ENCODE peak calls at places on chromosome 3, in five cellular contexts. One of them, this sample, is unnamed.
A peak's percentile ranks its signal among the peaks of the same experiment; 100 is the strongest.

GRCh38 chr3:4533489-4534443 is 40.6 kb downstream of the ITPR1 start:
- DNase-seq in coronary artery: peak; percentile 81
- DNase-seq in adrenal gland: peak; percentile 64
- DNase-seq in GM23338: peak; percentile 40
- DNase-seq in HCT116: no peak
- DNase-seq in this sample: no peak

GRCh38 chr3:31312400-31312799 is 220.3 kb upstream of the STT3B start:
- DNase-seq in adrenal gland: no peak
- DNase-seq in coronary artery: no peak
- DNase-seq in HCT116: no peak
- DNase-seq in GM23338: no peak
- DNase-seq in this sample: no peak

GRCh38 chr3:32820971-32821685 is 3.3 kb downstream of the TRIM71 start:
- DNase-seq in HCT116: no peak
- DNase-seq in adrenal gland: no peak
- DNase-seq in coronary artery: no peak
- DNase-seq in GM23338: peak; percentile 6
- DNase-seq in this sample: no peak

GRCh38 chr3:150439657-150440056 is 31.6 kb downstream of the TSC22D2 start:
- DNase-seq in GM23338: no peak
- DNase-seq in coronary artery: no peak
- DNase-seq in HCT116: no peak
- DNase-seq in adrenal gland: no peak
- DNase-seq in this sample: no peak

GRCh38 chr3:111278961-111279360 is 207.3 kb downstream of the NECTIN3 start:
- DNase-seq in HCT116: no peak
- DNase-seq in adrenal gland: no peak
- DNase-seq in coronary artery: no peak
- DNase-seq in GM23338: no peak
- DNase-seq in this sample: no peak

GRCh38 chr3:143824675-143825074 is 23.6 kb downstream of the SLC9A9 start:
- DNase-seq in coronary artery: no peak
- DNase-seq in adrenal gland: no peak
- DNase-seq in HCT116: no peak
- DNase-seq in GM23338: no peak
- DNase-seq in this sample: no peak

GRCh38 chr3:36597422-36597821 is 166.9 kb downstream of the DCLK3 start:
- DNase-seq in adrenal gland: no peak
- DNase-seq in GM23338: no peak
- DNase-seq in coronary artery: no peak
- DNase-seq in HCT116: no peak
- DNase-seq in this sample: no peak

GRCh38 chr3:99970198-99970597 is 144.1 kb downstream of the FILIP1L start:
- DNase-seq in coronary artery: no peak
- DNase-seq in GM23338: no peak
- DNase-seq in adrenal gland: no peak
- DNase-seq in HCT116: no peak
- DNase-seq in this sample: no peak

GRCh38 chr3:24375947-24376384 is 118.7 kb downstream of the THRB start:
- DNase-seq in adrenal gland: no peak
- DNase-seq in GM23338: no peak
- DNase-seq in HCT116: no peak
- DNase-seq in coronary artery: no peak
- DNase-seq in this sample: no peak

GRCh38 chr3:111610189-111610588 is 15.0 kb upstream of the ZBED2 start:
- DNase-seq in HCT116: no peak
- DNase-seq in adrenal gland: no peak
- DNase-seq in GM23338: no peak
- DNase-seq in coronary artery: no peak
- DNase-seq in this sample: no peak

GRCh38 chr3:50657407-50657806 is 17.3 kb upstream of the DOCK3 start:
- DNase-seq in adrenal gland: no peak
- DNase-seq in coronary artery: peak; percentile 8
- DNase-seq in GM23338: no peak
- DNase-seq in HCT116: no peak
- DNase-seq in this sample: no peak

GRCh38 chr3:141218204-141218603 is 13.4 kb upstream of the PXYLP1 start:
- DNase-seq in HCT116: no peak
- DNase-seq in coronary artery: no peak
- DNase-seq in GM23338: no peak
- DNase-seq in adrenal gland: no peak
- DNase-seq in this sample: no peak

GRCh38 chr3:150751781-150752263 is 11.1 kb downstream of the SIAH2 start:
- DNase-seq in adrenal gland: no peak
- DNase-seq in HCT116: no peak
- DNase-seq in coronary artery: no peak
- DNase-seq in GM23338: no peak
- DNase-seq in this sample: no peak

GRCh38 chr3:185069023-185069422 is 83.8 kb downstream of the C3orf70 start:
- DNase-seq in adrenal gland: no peak
- DNase-seq in GM23338: no peak
- DNase-seq in HCT116: no peak
- DNase-seq in coronary artery: no peak
- DNase-seq in this sample: no peak

GRCh38 chr3:160808838-160809237 is 52.8 kb downstream of the PPM1L start:
- DNase-seq in HCT116: no peak
- DNase-seq in GM23338: no peak
- DNase-seq in adrenal gland: peak; percentile 74
- DNase-seq in coronary artery: no peak
- DNase-seq in this sample: no peak

GRCh38 chr3:107943860-107944543 is 146.8 kb downstream of the CD47 start:
- DNase-seq in HCT116: no peak
- DNase-seq in adrenal gland: no peak
- DNase-seq in coronary artery: no peak
- DNase-seq in GM23338: no peak
- DNase-seq in this sample: no peak

GRCh38 chr3:396293-396692 is 199.7 kb downstream of the CHL1 start:
- DNase-seq in coronary artery: no peak
- DNase-seq in HCT116: no peak
- DNase-seq in adrenal gland: no peak
- DNase-seq in GM23338: no peak
- DNase-seq in this sample: no peak

GRCh38 chr3:116517308-116517707 is 72.0 kb upstream of the LSAMP start:
- DNase-seq in GM23338: peak; percentile 72
- DNase-seq in coronary artery: no peak
- DNase-seq in HCT116: no peak
- DNase-seq in adrenal gland: no peak
- DNase-seq in this sample: no peak

GRCh38 chr3:123373535-123373987 is 75.3 kb downstream of the ADCY5 start:
- DNase-seq in coronary artery: no peak
- DNase-seq in adrenal gland: no peak
- DNase-seq in HCT116: no peak
- DNase-seq in GM23338: no peak
- DNase-seq in this sample: no peak

GRCh38 chr3:30007668-30008067 is 598.7 kb upstream of the TGFBR2 start:
- DNase-seq in coronary artery: no peak
- DNase-seq in GM23338: no peak
- DNase-seq in adrenal gland: no peak
- DNase-seq in HCT116: no peak
- DNase-seq in this sample: no peak

GRCh38 chr3:71926242-71926560 is 141.3 kb upstream of the PROK2 start:
- DNase-seq in HCT116: peak; percentile 65
- DNase-seq in coronary artery: no peak
- DNase-seq in adrenal gland: no peak
- DNase-seq in GM23338: peak; percentile 95
- DNase-seq in this sample: no peak

GRCh38 chr3:134357914-134358811 is 16.1 kb downstream of the AMOTL2 start:
- DNase-seq in HCT116: peak; percentile 52
- DNase-seq in coronary artery: no peak
- DNase-seq in adrenal gland: peak; percentile 71
- DNase-seq in GM23338: no peak
- DNase-seq in this sample: peak; percentile 91

GRCh38 chr3:111610612-111611054 is 15.5 kb upstream of the ZBED2 start:
- DNase-seq in GM23338: no peak
- DNase-seq in HCT116: peak; percentile 62
- DNase-seq in adrenal gland: no peak
- DNase-seq in coronary artery: no peak
- DNase-seq in this sample: no peak

GRCh38 chr3:44019736-44020135 is 221.9 kb upstream of the TOPAZ1 start:
- DNase-seq in coronary artery: no peak
- DNase-seq in GM23338: peak; percentile 53
- DNase-seq in adrenal gland: no peak
- DNase-seq in HCT116: no peak
- DNase-seq in this sample: no peak

GRCh38 chr3:127749787-127750225 is 72.5 kb downstream of the MGLL start:
- DNase-seq in coronary artery: no peak
- DNase-seq in GM23338: peak; percentile 21
- DNase-seq in adrenal gland: no peak
- DNase-seq in HCT116: no peak
- DNase-seq in this sample: no peak

GRCh38 chr3:18389108-18389733 is 35.9 kb downstream of the SATB1 start:
- DNase-seq in HCT116: peak; percentile 7
- DNase-seq in adrenal gland: no peak
- DNase-seq in coronary artery: no peak
- DNase-seq in GM23338: peak; percentile 67
- DNase-seq in this sample: no peak

GRCh38 chr3:170506556-170506955 is 79.3 kb downstream of the SLC7A14 start:
- DNase-seq in adrenal gland: no peak
- DNase-seq in coronary artery: no peak
- DNase-seq in GM23338: peak; percentile 37
- DNase-seq in HCT116: no peak
- DNase-seq in this sample: no peak

GRCh38 chr3:73350988-73351387 is 273.8 kb downstream of the PDZRN3 start:
- DNase-seq in adrenal gland: no peak
- DNase-seq in GM23338: no peak
- DNase-seq in HCT116: no peak
- DNase-seq in coronary artery: no peak
- DNase-seq in this sample: no peak

GRCh38 chr3:85360742-85361387 is 402.1 kb downstream of the CADM2 start:
- DNase-seq in HCT116: no peak
- DNase-seq in coronary artery: no peak
- DNase-seq in GM23338: peak; percentile 81
- DNase-seq in adrenal gland: peak; percentile 78
- DNase-seq in this sample: no peak

GRCh38 chr3:126259411-126260391 is 79.3 kb upstream of the ALDH1L1 start:
- DNase-seq in adrenal gland: peak; percentile 74
- DNase-seq in HCT116: no peak
- DNase-seq in coronary artery: peak; percentile 84
- DNase-seq in GM23338: peak; percentile 66
- DNase-seq in this sample: no peak

GRCh38 chr3:70963412-70963811 is 620.1 kb downstream of the FOXP1 start:
- DNase-seq in GM23338: peak; percentile 22
- DNase-seq in adrenal gland: no peak
- DNase-seq in HCT116: no peak
- DNase-seq in coronary artery: no peak
- DNase-seq in this sample: no peak

GRCh38 chr3:178137206-178137605 is 399.0 kb upstream of the KCNMB2 start:
- DNase-seq in coronary artery: no peak
- DNase-seq in adrenal gland: no peak
- DNase-seq in GM23338: no peak
- DNase-seq in HCT116: no peak
- DNase-seq in this sample: no peak

GRCh38 chr3:35045106-35045505 is 594.2 kb upstream of the ARPP21 start:
- DNase-seq in adrenal gland: no peak
- DNase-seq in GM23338: no peak
- DNase-seq in HCT116: no peak
- DNase-seq in coronary artery: no peak
- DNase-seq in this sample: no peak

GRCh38 chr3:72347819-72348319 is 500.4 kb downstream of the SHQ1 start:
- DNase-seq in coronary artery: peak; percentile 89
- DNase-seq in adrenal gland: peak; percentile 70
- DNase-seq in GM23338: peak; percentile 76
- DNase-seq in HCT116: no peak
- DNase-seq in this sample: peak; percentile 95

DNA sequence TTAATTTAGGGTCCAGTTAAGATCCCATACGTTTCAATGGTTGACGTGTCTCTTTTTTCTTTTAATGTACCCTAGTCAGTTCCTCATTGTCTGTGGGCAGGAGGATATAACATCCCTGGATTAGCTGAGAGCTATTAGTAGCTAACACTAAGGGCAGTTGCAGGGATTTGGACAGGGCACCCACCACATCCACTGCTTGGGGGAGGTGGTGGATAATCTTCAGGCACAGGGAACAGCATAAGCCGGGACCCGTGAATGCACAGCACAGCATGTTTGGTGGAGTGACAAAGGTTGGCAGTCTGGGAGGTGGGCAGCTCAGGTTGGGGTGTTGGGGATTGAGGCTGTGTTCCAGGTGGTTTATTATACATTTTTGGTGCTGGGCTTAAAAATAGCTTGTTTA is 23.7 kb downstream of the PLCL2 start:
- DNase-seq in adrenal gland: no peak
- DNase-seq in HCT116: no peak
- DNase-seq in coronary artery: no peak
- DNase-seq in GM23338: no peak
- DNase-seq in this sample: no peak
- TF ChIP-seq CTCF in adrenal gland: no peak
- TF ChIP-seq CTCF in HCT116: no peak
- TF ChIP-seq CTCF in coronary artery: no peak
- TF ChIP-seq CTCF in GM23338: no peak
- TF ChIP-seq CTCF in this sample: no peak

GRCh38 chr3:168094877-168095610 is 680 bp downstream of the GOLIM4 start:
- DNase-seq in adrenal gland: peak; percentile 79
- DNase-seq in HCT116: peak; percentile 33
- DNase-seq in coronary artery: peak; percentile 80
- DNase-seq in GM23338: peak; percentile 81
- DNase-seq in this sample: peak; percentile 85
- TF ChIP-seq CTCF in adrenal gland: peak; percentile 23
- TF ChIP-seq CTCF in HCT116: peak; percentile 32
- TF ChIP-seq CTCF in coronary artery: no peak
- TF ChIP-seq CTCF in GM23338: no peak
- TF ChIP-seq CTCF in this sample: peak; percentile 28

GRCh38 chr3:186653984-186654383 is 11.8 kb upstream of the HRG start:
- DNase-seq in adrenal gland: no peak
- DNase-seq in HCT116: peak; percentile 13
- DNase-seq in coronary artery: no peak
- DNase-seq in GM23338: peak; percentile 74
- DNase-seq in this sample: no peak
- TF ChIP-seq CTCF in adrenal gland: no peak
- TF ChIP-seq CTCF in HCT116: peak; percentile 49
- TF ChIP-seq CTCF in coronary artery: no peak
- TF ChIP-seq CTCF in GM23338: peak; percentile 37
- TF ChIP-seq CTCF in this sample: no peak

DNA sequence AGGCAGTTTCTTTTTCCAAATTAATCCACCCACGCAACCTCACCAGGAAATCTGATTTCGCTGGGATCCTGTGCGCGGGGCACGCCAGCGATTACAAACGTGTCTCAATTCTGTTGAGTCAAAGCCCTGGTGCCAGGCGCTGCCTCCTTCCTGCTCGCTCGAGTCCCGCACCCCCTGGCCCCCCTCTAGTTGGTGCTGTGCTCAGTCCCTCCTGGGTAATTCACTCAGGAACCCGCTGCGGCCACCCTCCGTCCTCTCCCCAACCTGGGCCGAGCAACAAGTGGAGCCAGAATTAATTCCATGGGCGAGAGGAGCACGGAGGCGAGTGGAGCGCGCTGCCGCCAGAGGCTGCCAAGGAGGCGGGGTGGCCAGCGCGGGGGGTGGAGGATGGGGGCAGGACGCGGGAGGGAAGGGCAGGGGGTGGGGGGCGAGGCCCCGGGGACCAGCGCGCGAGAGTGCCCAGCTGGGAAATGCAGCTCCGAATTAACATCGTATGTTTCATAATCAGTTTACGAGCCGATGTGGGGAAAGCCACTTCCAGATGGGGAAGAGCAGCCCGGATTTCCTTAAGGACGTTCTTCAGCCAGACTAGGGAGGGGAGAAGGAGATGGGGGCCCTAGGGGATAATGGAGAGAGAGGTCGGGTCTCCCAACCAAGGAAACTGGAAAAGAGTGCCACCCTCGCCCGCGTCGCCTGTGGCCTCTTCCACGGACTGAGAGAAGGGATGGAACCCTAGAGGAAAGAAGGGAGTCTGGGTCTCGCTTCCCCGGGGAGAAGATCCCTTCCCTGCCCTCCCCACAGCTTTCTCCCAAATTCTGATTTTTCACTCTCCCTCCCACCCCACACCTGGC is 5.8 kb downstream of the WNT5A start:
- DNase-seq in coronary artery: no peak
- DNase-seq in adrenal gland: no peak
- DNase-seq in HCT116: no peak
- DNase-seq in GM23338: peak; percentile 48
- DNase-seq in this sample: no peak
- TF ChIP-seq CTCF in coronary artery: no peak
- TF ChIP-seq CTCF in adrenal gland: no peak
- TF ChIP-seq CTCF in HCT116: no peak
- TF ChIP-seq CTCF in GM23338: no peak
- TF ChIP-seq CTCF in this sample: peak; percentile 12